ENCODE peak calls at places on chromosome 20, in six cellular contexts. One of them, this sample, is unnamed.
A peak's percentile ranks its signal among the peaks of the same experiment; 100 is the strongest.

GRCh38 chr20:14193885-14194284 is 143.5 kb downstream of the FLRT3 start:
- DNase-seq in NAMALWA: peak; percentile 3
- DNase-seq in astrocyte of the cerebellum: no peak
- DNase-seq in iPS-NIHi11: peak; percentile 31
- DNase-seq in renal cortical epithelial cell: no peak
- DNase-seq in GM03348: no peak
- DNase-seq in this sample: peak; percentile 20

GRCh38 chr20:36836591-36837329 is 39.2 kb upstream of the TLDC2 start:
- DNase-seq in NAMALWA: peak; percentile 80
- DNase-seq in renal cortical epithelial cell: peak; percentile 53
- DNase-seq in astrocyte of the cerebellum: no peak
- DNase-seq in iPS-NIHi11: peak; percentile 79
- DNase-seq in GM03348: no peak
- DNase-seq in this sample: peak; percentile 78

GRCh38 chr20:63979549-63980316 is at the start of gene SAMD10:
- DNase-seq in iPS-NIHi11: peak; percentile 61
- DNase-seq in renal cortical epithelial cell: peak; percentile 36
- DNase-seq in GM03348: peak; percentile 53
- DNase-seq in NAMALWA: peak; percentile 81
- DNase-seq in astrocyte of the cerebellum: no peak
- DNase-seq in this sample: no peak

GRCh38 chr20:17612287-17612974 is 42.6 kb downstream of the DSTN start:
- DNase-seq in NAMALWA: no peak
- DNase-seq in renal cortical epithelial cell: no peak
- DNase-seq in astrocyte of the cerebellum: no peak
- DNase-seq in iPS-NIHi11: peak; percentile 4
- DNase-seq in GM03348: peak; percentile 54
- DNase-seq in this sample: no peak

GRCh38 chr20:50151034-50151743 is 2.3 kb downstream of the PEDS1 start:
- DNase-seq in renal cortical epithelial cell: no peak
- DNase-seq in iPS-NIHi11: no peak
- DNase-seq in NAMALWA: no peak
- DNase-seq in astrocyte of the cerebellum: no peak
- DNase-seq in GM03348: peak; percentile 41
- DNase-seq in this sample: no peak

GRCh38 chr20:49392745-49393144 is 89.7 kb downstream of the KCNB1 start:
- DNase-seq in astrocyte of the cerebellum: no peak
- DNase-seq in NAMALWA: no peak
- DNase-seq in renal cortical epithelial cell: no peak
- DNase-seq in iPS-NIHi11: no peak
- DNase-seq in GM03348: no peak
- DNase-seq in this sample: no peak

GRCh38 chr20:20366896-20367680 is 816 bp upstream of the INSM1 start:
- DNase-seq in iPS-NIHi11: peak; percentile 27
- DNase-seq in NAMALWA: no peak
- DNase-seq in renal cortical epithelial cell: no peak
- DNase-seq in GM03348: no peak
- DNase-seq in astrocyte of the cerebellum: no peak
- DNase-seq in this sample: no peak

GRCh38 chr20:59014680-59015389 is 4.4 kb upstream of the TUBB1 start:
- DNase-seq in astrocyte of the cerebellum: no peak
- DNase-seq in renal cortical epithelial cell: no peak
- DNase-seq in GM03348: peak; percentile 1
- DNase-seq in NAMALWA: no peak
- DNase-seq in iPS-NIHi11: no peak
- DNase-seq in this sample: no peak

GRCh38 chr20:59403962-59404314 is 103.5 kb downstream of the EDN3 start:
- DNase-seq in astrocyte of the cerebellum: no peak
- DNase-seq in renal cortical epithelial cell: no peak
- DNase-seq in iPS-NIHi11: no peak
- DNase-seq in NAMALWA: no peak
- DNase-seq in GM03348: no peak
- DNase-seq in this sample: no peak

GRCh38 chr20:9112541-9113515 is 43.9 kb downstream of the PLCB4 start:
- DNase-seq in renal cortical epithelial cell: peak; percentile 93
- DNase-seq in iPS-NIHi11: peak; percentile 22
- DNase-seq in NAMALWA: no peak
- DNase-seq in astrocyte of the cerebellum: peak; percentile 55
- DNase-seq in GM03348: peak; percentile 22
- DNase-seq in this sample: no peak

GRCh38 chr20:63103402-63104311 is 96.9 kb upstream of the BHLHE23 start:
- DNase-seq in iPS-NIHi11: no peak
- DNase-seq in NAMALWA: peak; percentile 44
- DNase-seq in astrocyte of the cerebellum: no peak
- DNase-seq in renal cortical epithelial cell: no peak
- DNase-seq in GM03348: no peak
- DNase-seq in this sample: no peak

GRCh38 chr20:24565952-24566351 is 96.5 kb downstream of the SYNDIG1 start:
- DNase-seq in iPS-NIHi11: no peak
- DNase-seq in renal cortical epithelial cell: no peak
- DNase-seq in NAMALWA: no peak
- DNase-seq in GM03348: no peak
- DNase-seq in astrocyte of the cerebellum: no peak
- DNase-seq in this sample: no peak

GRCh38 chr20:15045246-15045645 is 707.8 kb upstream of the FLRT3 start:
- DNase-seq in iPS-NIHi11: no peak
- DNase-seq in astrocyte of the cerebellum: no peak
- DNase-seq in renal cortical epithelial cell: peak; percentile 83
- DNase-seq in GM03348: peak; percentile 47
- DNase-seq in NAMALWA: no peak
- DNase-seq in this sample: no peak

GRCh38 chr20:36465109-36466080 is 75.9 kb upstream of the MYL9 start:
- DNase-seq in renal cortical epithelial cell: peak; percentile 71
- DNase-seq in iPS-NIHi11: no peak
- DNase-seq in astrocyte of the cerebellum: peak; percentile 63
- DNase-seq in NAMALWA: no peak
- DNase-seq in GM03348: peak; percentile 85
- DNase-seq in this sample: no peak

GRCh38 chr20:40449144-40449543 is 239.9 kb downstream of the MAFB start:
- DNase-seq in iPS-NIHi11: no peak
- DNase-seq in astrocyte of the cerebellum: no peak
- DNase-seq in GM03348: no peak
- DNase-seq in renal cortical epithelial cell: no peak
- DNase-seq in NAMALWA: no peak
- DNase-seq in this sample: no peak

GRCh38 chr20:57382516-57382915 is 8.7 kb upstream of the RBM38 start:
- DNase-seq in renal cortical epithelial cell: no peak
- DNase-seq in GM03348: no peak
- DNase-seq in astrocyte of the cerebellum: no peak
- DNase-seq in iPS-NIHi11: no peak
- DNase-seq in NAMALWA: no peak
- DNase-seq in this sample: no peak

GRCh38 chr20:63790572-63791168 is 40.4 kb downstream of the ZBTB46 start:
- DNase-seq in GM03348: no peak
- DNase-seq in NAMALWA: no peak
- DNase-seq in renal cortical epithelial cell: no peak
- DNase-seq in iPS-NIHi11: no peak
- DNase-seq in astrocyte of the cerebellum: no peak
- DNase-seq in this sample: no peak

GRCh38 chr20:21391495-21392298 is 5.6 kb downstream of the NKX2-4 start:
- DNase-seq in renal cortical epithelial cell: no peak
- DNase-seq in GM03348: no peak
- DNase-seq in astrocyte of the cerebellum: no peak
- DNase-seq in iPS-NIHi11: peak; percentile 43
- DNase-seq in NAMALWA: no peak
- DNase-seq in this sample: no peak

GRCh38 chr20:6231551-6231950 is 108.7 kb upstream of the FERMT1 start:
- DNase-seq in NAMALWA: no peak
- DNase-seq in renal cortical epithelial cell: peak; percentile 59
- DNase-seq in iPS-NIHi11: no peak
- DNase-seq in astrocyte of the cerebellum: peak; percentile 33
- DNase-seq in GM03348: no peak
- DNase-seq in this sample: no peak

This sample was measured in iPS DF 19.7.